ENCODE peak calls at places on chromosomes 13 and 19, in six cellular contexts. E, T, S, V, X and N are unnamed samples.
A peak's percentile ranks its signal among the peaks of the same experiment; 100 is the strongest.

GRCh38 chr19:2983351-2984195 is 6.2 kb downstream of the TLE6 start:
- DNase-seq in E (peak; percentile 83), T (no peak), V (no peak), S (no peak), X (peak; percentile 23), N (no peak)

GRCh38 chr19:55519461-55520311 is 17.2 kb downstream of the SBK2 start:
- DNase-seq in S (no peak), T (peak; percentile 11), X (no peak), V (no peak), E (no peak), N (no peak)

GRCh38 chr19:29549105-29550070 is 23.6 kb downstream of the VSTM2B start:
- DNase-seq in V (no peak), X (no peak), T (no peak), E (no peak), S (no peak), N (no peak)

GRCh38 chr13:21988624-21989023 is 317.8 kb downstream of the FGF9 start:
- DNase-seq in V (no peak), S (no peak), E (no peak), T (no peak), X (no peak), N (no peak)

GRCh38 chr19:56837004-56837403 is 3.5 kb downstream of the PEG3 start:
- DNase-seq in T (peak; percentile 37), V (no peak), S (no peak), E (no peak), X (peak; percentile 13), N (no peak)

GRCh38 chr13:42110410-42111155 is 62.1 kb downstream of the DGKH start:
- DNase-seq in S (peak; percentile 13), T (peak; percentile 54), E (no peak), V (peak; percentile 68), X (peak; percentile 24), N (peak; percentile 12)

GRCh38 chr19:48922548-48923490 is 10.7 kb upstream of the DHDH start:
- DNase-seq in T (no peak), V (no peak), E (no peak), S (no peak), X (no peak), N (no peak)

GRCh38 chr13:19305434-19305833 is 123.8 kb upstream of the TUBA3C start:
- DNase-seq in V (no peak), X (no peak), E (no peak), T (no peak), S (no peak), N (no peak)

GRCh38 chr19:48554385-48555091 is 2.6 kb downstream of the SULT2B1 start:
- DNase-seq in E (peak; percentile 75), T (peak; percentile 67), V (no peak), S (no peak), X (no peak), N (no peak)

GRCh38 chr19:18833849-18834643 is 2.3 kb downstream of the UPF1 start:
- DNase-seq in T (peak; percentile 53), V (no peak), X (peak; percentile 23), E (no peak), S (no peak), N (no peak)

GRCh38 chr13:59901191-59901590 is 262.5 kb downstream of the DIAPH3 start:
- DNase-seq in V (no peak), T (no peak), E (no peak), X (no peak), S (no peak), N (no peak)

DNA sequence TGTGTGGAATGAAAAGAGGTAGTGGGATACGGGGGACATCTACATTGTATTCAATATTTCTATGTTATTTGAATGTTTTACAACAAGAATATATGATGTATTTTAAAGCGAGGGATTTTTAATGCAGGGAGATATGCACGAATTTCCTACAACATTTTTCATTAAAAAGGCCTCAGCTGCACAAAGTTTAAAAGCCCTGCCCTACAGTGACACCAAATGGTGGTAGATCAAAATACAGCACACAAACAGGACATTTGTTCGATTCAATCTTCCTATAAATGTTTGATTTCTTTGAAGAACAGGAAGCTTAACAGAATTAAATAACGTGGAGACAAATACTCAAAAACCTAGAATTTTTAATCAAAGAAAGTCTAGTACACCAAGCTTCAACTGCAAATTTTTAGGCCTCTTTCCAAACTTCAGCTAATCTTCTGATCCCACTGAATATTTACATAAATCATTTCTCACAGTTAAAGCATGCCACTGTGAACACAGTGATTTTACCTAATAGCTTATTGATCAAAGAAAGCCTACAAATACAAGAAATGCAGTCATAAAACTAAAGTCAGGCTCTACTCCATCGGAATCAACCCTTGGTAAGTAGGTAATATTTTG is 257.2 kb downstream of the DIAPH3 start:
- DNase-seq in V (no peak), X (no peak), E (no peak), T (peak; percentile 1), S (no peak), N (no peak)
- TF ChIP-seq TAF1 in V (no peak), X (no peak), E (no peak), T (no peak), S (no peak), N (no peak)

GRCh38 chr19:17334414-17335409 is at the start of gene ANO8:
- DNase-seq in V (peak; percentile 82), T (peak; percentile 91), S (peak; percentile 92), X (peak; percentile 88), E (peak; percentile 91), N (peak; percentile 92)
- TF ChIP-seq POLR2AphosphoS5 in V (no peak), T (no peak), S (no peak), X (peak; percentile 35), E (peak; percentile 26), N (no peak)

DNA sequence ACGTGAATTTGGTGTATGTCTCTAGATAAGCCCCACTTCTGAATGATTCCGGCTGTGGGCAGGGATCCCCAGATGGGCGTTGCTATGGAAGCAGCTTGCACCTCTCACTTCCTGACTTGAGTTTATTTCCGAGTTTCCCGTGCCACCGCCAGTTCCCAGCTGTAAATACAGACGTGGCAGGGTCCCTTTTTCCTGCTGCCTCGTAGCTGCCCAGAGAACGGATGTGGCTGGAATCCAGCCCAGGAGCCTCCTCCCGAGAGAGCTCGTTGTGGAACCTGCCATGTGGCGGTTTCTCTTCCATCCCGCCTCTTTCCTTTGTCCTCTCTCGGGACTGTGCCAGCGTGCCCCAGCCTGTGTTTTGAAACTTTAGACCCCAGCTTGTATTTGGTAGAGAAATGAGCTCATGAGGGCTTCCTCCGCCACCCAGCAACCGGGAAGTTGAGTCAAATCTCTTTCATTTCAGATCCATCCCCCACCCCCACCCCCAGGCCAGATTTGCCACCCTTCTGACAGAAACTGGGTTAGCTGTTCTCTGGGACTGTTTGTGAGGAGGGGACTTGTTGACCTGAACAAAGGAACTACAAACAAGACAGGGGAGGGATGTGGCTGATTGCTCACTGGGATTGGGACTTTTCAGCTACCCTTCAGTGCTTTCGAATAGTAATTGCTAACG is 96.6 kb downstream of the SIPA1L3 start:
- DNase-seq in T (no peak), V (peak; percentile 51), E (no peak), X (no peak), S (no peak), N (no peak)
- TF ChIP-seq POLR2A in T (no peak), V (peak; percentile 50), E (no peak), X (no peak), S (no peak), N (peak; percentile 25)

GRCh38 chr19:17424743-17425365 is 5.0 kb downstream of the MVB12A start:
- DNase-seq in X (peak; percentile 94), E (no peak), V (no peak), T (no peak), S (peak; percentile 59), N (no peak)
- TF ChIP-seq TAF1 in X (no peak), E (peak; percentile 69), V (no peak), T (no peak), S (no peak), N (no peak)

GRCh38 chr13:110506859-110507566 is 54.5 kb downstream of the RAB20 start:
- DNase-seq in X (peak; percentile 60), E (no peak), T (no peak), S (no peak), V (no peak), N (no peak)
- TF ChIP-seq POLR2AphosphoS5 in X (peak; percentile 87), E (no peak), T (no peak), S (no peak), V (no peak), N (no peak)

DNA sequence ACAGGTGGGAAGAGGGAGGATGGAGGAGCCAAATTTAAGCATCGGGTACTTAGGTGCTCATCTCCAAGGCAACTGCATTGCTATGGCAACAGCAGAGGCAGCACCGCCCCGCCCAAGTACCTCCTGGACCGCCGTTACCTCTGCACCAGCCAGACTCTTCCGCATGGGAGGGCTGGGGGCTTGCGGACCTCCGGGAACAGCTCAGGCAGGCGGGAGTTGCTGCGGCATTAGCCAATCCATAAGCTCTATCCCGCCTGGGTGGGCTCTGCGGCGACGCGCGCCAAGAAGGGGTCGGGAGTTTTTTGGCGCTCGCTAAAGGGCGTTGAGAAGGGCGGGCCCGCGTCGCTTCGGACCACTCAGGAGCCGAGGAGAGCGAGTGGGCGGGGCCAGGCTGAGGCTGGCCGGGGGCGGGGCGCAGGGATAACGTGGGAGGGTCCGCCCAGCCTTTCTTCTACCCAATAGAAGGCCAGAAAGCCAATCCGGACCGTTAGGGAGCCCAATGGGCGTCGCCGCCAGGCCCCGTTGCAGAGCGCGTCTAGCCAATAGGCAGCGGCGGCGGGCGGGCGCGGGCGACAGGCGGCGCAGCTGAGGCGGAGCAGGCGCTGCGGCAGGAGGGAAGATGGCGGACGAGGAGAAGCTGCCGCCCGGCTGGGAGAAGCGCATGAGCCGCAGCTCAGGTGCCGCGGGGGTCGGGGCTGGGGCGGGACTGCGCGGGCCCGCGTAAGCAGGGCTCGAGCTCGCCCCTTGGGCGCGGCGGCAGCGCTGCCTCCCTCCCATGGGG is at the start of gene PIN1:
- DNase-seq in V (peak; percentile 91), S (peak; percentile 99), E (peak; percentile 98), X (peak; percentile 97), T (peak; percentile 96), N (peak; percentile 98)
- TF ChIP-seq POLR2A in V (peak; percentile 87), S (peak; percentile 55), E (peak; percentile 13), X (peak; percentile 74), T (peak; percentile 78), N (peak; percentile 65)

GRCh38 chr13:49927755-49928154 is 8.4 kb downstream of the SPRYD7 start:
- DNase-seq in V (no peak), T (no peak), X (no peak), S (no peak), E (no peak), N (no peak)
- TF ChIP-seq TAF1 in V (no peak), T (no peak), X (no peak), S (no peak), E (no peak), N (no peak)

GRCh38 chr19:33047422-33047821 is 17.3 kb downstream of the RHPN2 start:
- DNase-seq in S (no peak), X (peak; percentile 53), T (no peak), V (no peak), E (peak; percentile 61), N (no peak)
- TF ChIP-seq POLR2AphosphoS5 in S (no peak), X (no peak), T (no peak), V (no peak), E (no peak), N (no peak)